ENCODE peak calls at places on chromosomes 6 and 20, in four cellular contexts. One of them, this sample, is unnamed.

GRCh38 chr6:26438000-26438399 is 2.3 kb upstream of the BTN3A3 start:
- DNase-seq in PC-3: no peak
- DNase-seq in tibial nerve: no peak
- DNase-seq in testis: no peak
- DNase-seq in this sample: no peak

GRCh38 chr6:3789018-3789895 is 37.7 kb upstream of the PXDC1 start:
- DNase-seq in tibial nerve: no peak
- DNase-seq in testis: no peak
- DNase-seq in PC-3: peak; percentile 89
- DNase-seq in this sample: no peak

GRCh38 chr20:49602370-49603208 is 34.7 kb upstream of the PTGIS start:
- DNase-seq in PC-3: no peak
- DNase-seq in testis: no peak
- DNase-seq in tibial nerve: no peak
- DNase-seq in this sample: no peak

GRCh38 chr20:50020283-50020682 is 37.5 kb downstream of the SNAI1 start:
- DNase-seq in PC-3: peak; percentile 68
- DNase-seq in testis: no peak
- DNase-seq in tibial nerve: no peak
- DNase-seq in this sample: peak; percentile 24

GRCh38 chr20:35332540-35333200 is 40.4 kb upstream of the FAM83C start:
- DNase-seq in PC-3: no peak
- DNase-seq in testis: no peak
- DNase-seq in tibial nerve: no peak
- DNase-seq in this sample: no peak

GRCh38 chr20:9022361-9022760 is 46.5 kb upstream of the PLCB4 start:
- DNase-seq in tibial nerve: no peak
- DNase-seq in testis: no peak
- DNase-seq in PC-3: no peak
- DNase-seq in this sample: no peak

GRCh38 chr6:54892831-54893230 is 46.3 kb downstream of the FAM83B start:
- DNase-seq in PC-3: peak; percentile 97
- DNase-seq in tibial nerve: no peak
- DNase-seq in testis: no peak
- DNase-seq in this sample: peak; percentile 9

GRCh38 chr6:106087548-106088325 is 1.6 kb downstream of the PRDM1 start:
- DNase-seq in tibial nerve: peak; percentile 29
- DNase-seq in testis: peak; percentile 27
- DNase-seq in PC-3: peak; percentile 53
- DNase-seq in this sample: peak; percentile 37

GRCh38 chr6:125867483-125867935 is 76.7 kb downstream of the NCOA7 start:
- DNase-seq in tibial nerve: no peak
- DNase-seq in PC-3: peak; percentile 87
- DNase-seq in testis: no peak
- DNase-seq in this sample: no peak

GRCh38 chr6:7675353-7675945 is 50.5 kb upstream of the BMP6 start:
- DNase-seq in PC-3: no peak
- DNase-seq in testis: no peak
- DNase-seq in tibial nerve: no peak
- DNase-seq in this sample: no peak

GRCh38 chr6:119065382-119065781 is 13.1 kb downstream of the FAM184A start:
- DNase-seq in tibial nerve: no peak
- DNase-seq in PC-3: no peak
- DNase-seq in testis: no peak
- DNase-seq in this sample: no peak

GRCh38 chr6:140684776-140685550 is 1310.5 kb upstream of the CITED2 start:
- DNase-seq in tibial nerve: no peak
- DNase-seq in testis: no peak
- DNase-seq in PC-3: no peak
- DNase-seq in this sample: no peak

GRCh38 chr6:167760979-167761793 is 65.5 kb upstream of the AFDN start:
- DNase-seq in tibial nerve: peak; percentile 82
- DNase-seq in testis: peak; percentile 87
- DNase-seq in PC-3: no peak
- DNase-seq in this sample: peak; percentile 2

GRCh38 chr20:39879296-39879695 is 809.7 kb downstream of the MAFB start:
- DNase-seq in testis: no peak
- DNase-seq in PC-3: no peak
- DNase-seq in tibial nerve: no peak
- DNase-seq in this sample: no peak

GRCh38 chr20:16397053-16397452 is 176.2 kb downstream of the KIF16B start:
- DNase-seq in testis: peak; percentile 66
- DNase-seq in tibial nerve: peak; percentile 12
- DNase-seq in PC-3: no peak
- DNase-seq in this sample: no peak

GRCh38 chr6:116074732-116075387 is 14.2 kb upstream of the FRK start:
- DNase-seq in tibial nerve: no peak
- DNase-seq in testis: no peak
- DNase-seq in PC-3: peak; percentile 6
- DNase-seq in this sample: no peak

GRCh38 chr6:40715501-40716403 is 128.6 kb upstream of the LRFN2 start:
- DNase-seq in testis: no peak
- DNase-seq in tibial nerve: no peak
- DNase-seq in PC-3: no peak
- DNase-seq in this sample: no peak

GRCh38 chr6:153092082-153093013 is 38.7 kb downstream of the RGS17 start:
- DNase-seq in tibial nerve: no peak
- DNase-seq in testis: no peak
- DNase-seq in PC-3: peak; percentile 55
- DNase-seq in this sample: peak; percentile 76

GRCh38 chr20:17569616-17570346 is at the start of gene DSTN:
- DNase-seq in testis: peak; percentile 94
- DNase-seq in tibial nerve: peak; percentile 85
- DNase-seq in PC-3: peak; percentile 98
- DNase-seq in this sample: peak; percentile 94

GRCh38 chr20:58508762-58509395 is 6.3 kb downstream of the APCDD1L start:
- DNase-seq in tibial nerve: no peak
- DNase-seq in PC-3: no peak
- DNase-seq in testis: no peak
- DNase-seq in this sample: no peak

GRCh38 chr20:10985536-10985935 is 311.7 kb upstream of the JAG1 start:
- DNase-seq in tibial nerve: peak; percentile 30
- DNase-seq in PC-3: peak; percentile 16
- DNase-seq in testis: no peak
- DNase-seq in this sample: peak; percentile 64

GRCh38 chr6:138576303-138576702 is 77.0 kb upstream of the NHSL1 start:
- DNase-seq in PC-3: no peak
- DNase-seq in tibial nerve: no peak
- DNase-seq in testis: no peak
- DNase-seq in this sample: no peak

GRCh38 chr6:10202111-10202510 is 212.8 kb downstream of the TFAP2A start:
- DNase-seq in testis: no peak
- DNase-seq in tibial nerve: no peak
- DNase-seq in PC-3: peak; percentile 76
- DNase-seq in this sample: no peak

GRCh38 chr6:35081426-35081851 is 59.7 kb downstream of the TCP11 start:
- DNase-seq in PC-3: no peak
- DNase-seq in testis: no peak
- DNase-seq in tibial nerve: no peak
- DNase-seq in this sample: peak; percentile 46

GRCh38 chr20:45174434-45175364 is at the start of gene PI3:
- DNase-seq in testis: no peak
- DNase-seq in PC-3: peak; percentile 99
- DNase-seq in tibial nerve: no peak
- DNase-seq in this sample: no peak

GRCh38 chr6:7129784-7130569 is 22.2 kb downstream of the RREB1 start:
- DNase-seq in PC-3: peak; percentile 64
- DNase-seq in testis: no peak
- DNase-seq in tibial nerve: no peak
- DNase-seq in this sample: peak; percentile 9

GRCh38 chr20:35491823-35492222 is 36.4 kb downstream of the CEP250 start:
- DNase-seq in tibial nerve: no peak
- DNase-seq in testis: no peak
- DNase-seq in PC-3: no peak
- DNase-seq in this sample: peak; percentile 35

GRCh38 chr20:55888655-55889054 is 116.7 kb downstream of the CBLN4 start:
- DNase-seq in testis: peak; percentile 79
- DNase-seq in tibial nerve: no peak
- DNase-seq in PC-3: peak; percentile 14
- DNase-seq in this sample: no peak

GRCh38 chr20:52943185-52943841 is 28.8 kb upstream of the TSHZ2 start:
- DNase-seq in PC-3: peak; percentile 12
- DNase-seq in testis: no peak
- DNase-seq in tibial nerve: no peak
- DNase-seq in this sample: no peak

GRCh38 chr20:52941803-52942202 is 30.4 kb upstream of the TSHZ2 start:
- DNase-seq in testis: no peak
- DNase-seq in tibial nerve: no peak
- DNase-seq in PC-3: no peak
- DNase-seq in this sample: no peak

GRCh38 chr20:52948491-52948890 is 23.7 kb upstream of the TSHZ2 start:
- DNase-seq in testis: no peak
- DNase-seq in tibial nerve: no peak
- DNase-seq in PC-3: no peak
- DNase-seq in this sample: no peak

GRCh38 chr20:52945862-52946522 is 26.2 kb upstream of the TSHZ2 start:
- DNase-seq in testis: no peak
- DNase-seq in PC-3: peak; percentile 64
- DNase-seq in tibial nerve: no peak
- DNase-seq in this sample: no peak

GRCh38 chr20:52945268-52945667 is 26.9 kb upstream of the TSHZ2 start:
- DNase-seq in testis: no peak
- DNase-seq in PC-3: no peak
- DNase-seq in tibial nerve: no peak
- DNase-seq in this sample: no peak
- TF ChIP-seq CTCF in testis: no peak
- TF ChIP-seq CTCF in PC-3: no peak
- TF ChIP-seq CTCF in tibial nerve: no peak
- TF ChIP-seq CTCF in this sample: no peak

GRCh38 chr6:124007915-124008688 is 204.4 kb downstream of the NKAIN2 start:
- DNase-seq in tibial nerve: no peak
- DNase-seq in testis: no peak
- DNase-seq in PC-3: no peak
- DNase-seq in this sample: no peak

GRCh38 chr6:124009372-124009765 is 205.7 kb downstream of the NKAIN2 start:
- DNase-seq in testis: no peak
- DNase-seq in tibial nerve: no peak
- DNase-seq in PC-3: no peak
- DNase-seq in this sample: no peak

GRCh38 chr6:124008689-124009371 is 205.2 kb downstream of the NKAIN2 start:
- DNase-seq in testis: no peak
- DNase-seq in tibial nerve: no peak
- DNase-seq in PC-3: no peak
- DNase-seq in this sample: no peak

GRCh38 chr6:124011180-124011579 is 207.5 kb downstream of the NKAIN2 start:
- DNase-seq in tibial nerve: no peak
- DNase-seq in PC-3: no peak
- DNase-seq in testis: no peak
- DNase-seq in this sample: no peak

DNA sequence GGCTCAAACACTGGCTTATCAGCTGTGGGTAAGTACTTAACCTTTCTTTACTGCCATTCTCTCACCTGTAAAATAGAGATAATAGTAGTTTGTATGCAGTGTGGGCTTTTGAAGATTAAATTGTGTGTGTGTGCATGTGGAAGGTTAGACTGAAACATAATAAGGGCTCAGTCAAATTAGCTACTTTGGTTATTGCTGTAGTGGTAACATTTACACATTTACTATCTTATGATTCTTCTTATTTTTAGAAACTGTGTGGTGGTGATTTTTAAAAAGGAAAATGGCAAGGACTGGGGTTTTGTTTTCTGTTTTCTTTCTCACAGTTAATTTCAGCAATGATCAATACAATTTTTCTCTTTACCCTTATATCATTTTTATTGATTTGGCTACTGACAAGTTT is 206.9 kb downstream of the NKAIN2 start:
- DNase-seq in tibial nerve: no peak
- DNase-seq in PC-3: no peak
- DNase-seq in testis: no peak
- DNase-seq in this sample: no peak
- H3K27ac ChIP-seq in tibial nerve: no peak overlapping the region
- H3K27ac ChIP-seq in PC-3: no peak overlapping the region
- H3K27ac ChIP-seq in testis: no peak overlapping the region
- H3K27ac ChIP-seq in this sample: no peak overlapping the region

GRCh38 chr6:136037885-136038460 is 186.5 kb downstream of the PDE7B start:
- DNase-seq in testis: peak; percentile 36
- DNase-seq in PC-3: no peak
- DNase-seq in tibial nerve: no peak
- DNase-seq in this sample: no peak

GRCh38 chr6:136036071-136036380 is 184.5 kb downstream of the PDE7B start:
- DNase-seq in PC-3: no peak
- DNase-seq in tibial nerve: no peak
- DNase-seq in testis: no peak
- DNase-seq in this sample: no peak

GRCh38 chr6:136037246-136037884 is 185.9 kb downstream of the PDE7B start:
- DNase-seq in PC-3: no peak
- DNase-seq in tibial nerve: no peak
- DNase-seq in testis: no peak
- DNase-seq in this sample: no peak

GRCh38 chr6:136035378-136036070 is 184.0 kb downstream of the PDE7B start:
- DNase-seq in tibial nerve: no peak
- DNase-seq in PC-3: no peak
- DNase-seq in testis: no peak
- DNase-seq in this sample: no peak

DNA sequence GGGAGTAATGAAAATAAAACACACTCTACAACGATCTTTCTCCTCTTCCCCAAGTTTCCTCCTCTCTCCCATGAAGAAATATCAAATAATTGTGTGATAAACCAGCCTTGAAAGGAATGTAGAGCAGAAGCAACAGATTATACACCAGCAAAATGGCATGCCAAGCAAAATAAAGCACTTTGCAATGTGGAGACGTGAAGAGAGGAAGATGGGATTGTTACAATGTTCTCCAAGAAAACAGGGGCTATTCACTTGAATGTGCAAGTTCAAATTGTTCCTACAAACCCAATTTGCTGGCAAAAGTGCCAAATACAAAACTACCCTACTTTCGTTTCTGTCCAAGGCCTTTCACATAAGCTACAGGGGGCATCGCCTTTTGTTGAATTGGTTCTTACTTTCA is 185.1 kb downstream of the PDE7B start:
- DNase-seq in tibial nerve: no peak
- DNase-seq in testis: no peak
- DNase-seq in PC-3: no peak
- DNase-seq in this sample: no peak
- H3K4me3 ChIP-seq in tibial nerve: no peak overlapping the region
- H3K4me3 ChIP-seq in testis: no peak overlapping the region
- H3K4me3 ChIP-seq in PC-3: no peak overlapping the region
- H3K4me3 ChIP-seq in this sample: no peak overlapping the region

GRCh38 chr20:57264151-57264792 is 2.2 kb downstream of the BMP7 start:
- DNase-seq in tibial nerve: no peak
- DNase-seq in testis: no peak
- DNase-seq in PC-3: no peak
- DNase-seq in this sample: no peak
- TF ChIP-seq CTCF in tibial nerve: no peak
- TF ChIP-seq CTCF in testis: no peak
- TF ChIP-seq CTCF in PC-3: no peak
- TF ChIP-seq CTCF in this sample: no peak

This sample was measured in brain microvascular endothelial cell.